ENCODE peak calls at places on chromosomes 7 and 10, in five cellular contexts. Q is lower lobe of right lung, C is left lung, J is astrocyte, R is ovary. N is an unnamed sample.

GRCh38 chr7:4837041-4837813 is 24.6 kb downstream of the PAPOLB start:
- DNase-seq in C (no peak), R (no peak), Q (peak; percentile 39), J (no peak), N (no peak)

GRCh38 chr10:49274886-49275285 is 24.1 kb upstream of the C10orf71 start:
- DNase-seq in R (no peak), J (no peak), Q (no peak), C (no peak), N (no peak)

GRCh38 chr7:120716306-120716705 is 141.6 kb downstream of the TSPAN12 start:
- DNase-seq in Q (no peak), C (no peak), J (no peak), R (no peak), N (no peak)

GRCh38 chr10:101285093-101285463 is 55.8 kb upstream of the LBX1 start:
- DNase-seq in R (no peak), Q (no peak), C (no peak), J (no peak), N (no peak)

GRCh38 chr10:131056091-131056490 is 255.4 kb downstream of the TCERG1L start:
- DNase-seq in C (no peak), Q (no peak), J (no peak), R (no peak), N (no peak)

GRCh38 chr7:132065193-132065972 is 509.0 kb upstream of the PODXL start:
- DNase-seq in Q (no peak), J (peak; percentile 97), R (peak; percentile 58), C (no peak), N (peak; percentile 96)

GRCh38 chr10:25766213-25766612 is 167.8 kb upstream of the MYO3A start:
- DNase-seq in C (no peak), R (no peak), J (no peak), Q (no peak), N (no peak)

GRCh38 chr10:19333631-19334030 is 285.0 kb downstream of the MALRD1 start:
- DNase-seq in J (peak; percentile 29), Q (no peak), R (no peak), C (no peak), N (no peak)

GRCh38 chr10:50275650-50276235 is 24.4 kb upstream of the ASAH2 start:
- DNase-seq in C (no peak), Q (peak; percentile 47), R (no peak), J (no peak), N (peak; percentile 11)

GRCh38 chr10:52170776-52171175 is 143.3 kb upstream of the DKK1 start:
- DNase-seq in Q (no peak), C (no peak), R (no peak), J (no peak), N (no peak)

GRCh38 chr10:128664729-128665128 is 538.5 kb upstream of the MKI67 start:
- DNase-seq in C (no peak), J (no peak), Q (no peak), R (no peak), N (no peak)

GRCh38 chr7:1331576-1332467 is 99.2 kb downstream of the UNCX start:
- DNase-seq in C (no peak), J (no peak), R (no peak), Q (peak; percentile 25), N (no peak)

GRCh38 chr10:12835709-12836108 is 165.8 kb downstream of the CCDC3 start:
- DNase-seq in Q (no peak), C (no peak), R (no peak), J (peak; percentile 81), N (peak; percentile 75)

GRCh38 chr7:19107392-19108147 is 9.9 kb downstream of the TWIST1 start:
- DNase-seq in J (peak; percentile 59), C (peak; percentile 68), Q (no peak), R (peak; percentile 23), N (peak; percentile 23)

GRCh38 chr10:87658383-87658795 is 1.3 kb upstream of the PAPSS2 start:
- DNase-seq in J (no peak), R (no peak), Q (no peak), C (no peak), N (no peak)

GRCh38 chr10:87659571-87660483 is at the start of gene PAPSS2:
- DNase-seq in C (peak; percentile 93), Q (peak; percentile 80), J (peak; percentile 63), R (peak; percentile 73), N (peak; percentile 37)

GRCh38 chr10:87660484-87661133 is 931 bp downstream of the PAPSS2 start:
- DNase-seq in J (peak; percentile 77), Q (no peak), C (no peak), R (peak; percentile 45), N (no peak)

GRCh38 chr10:87657370-87657769 is 2.3 kb upstream of the PAPSS2 start:
- DNase-seq in Q (no peak), J (peak; percentile 64), R (peak; percentile 41), C (no peak), N (no peak)

GRCh38 chr10:87658858-87659555 is 671 bp upstream of the PAPSS2 start:
- DNase-seq in R (no peak), C (no peak), J (no peak), Q (no peak), N (no peak)
- H3K27ac ChIP-seq in R (peak overlapping the region; percentile 87), C (peak overlapping the region; percentile 89), J (peak overlapping the region; percentile 18), Q (peak overlapping the region; percentile 89), N (peak overlapping the region; percentile 9)

GRCh38 chr10:44033008-44033407 is 351.9 kb downstream of the CXCL12 start:
- DNase-seq in Q (no peak), C (no peak), J (peak; percentile 91), R (no peak), N (no peak)

GRCh38 chr10:44032216-44032615 is 352.7 kb downstream of the CXCL12 start:
- DNase-seq in Q (no peak), C (no peak), J (no peak), R (no peak), N (no peak)

GRCh38 chr10:44030681-44031080 is 354.2 kb downstream of the CXCL12 start:
- DNase-seq in J (peak; percentile 80), R (no peak), C (no peak), Q (no peak), N (no peak)

GRCh38 chr10:44028384-44029137 is 356.3 kb downstream of the CXCL12 start:
- DNase-seq in J (no peak), C (peak; percentile 50), R (no peak), Q (no peak), N (no peak)

GRCh38 chr10:44030132-44030531 is 354.8 kb downstream of the CXCL12 start:
- DNase-seq in C (no peak), R (no peak), Q (no peak), J (no peak), N (no peak)
- TF ChIP-seq CTCF in C (no peak), R (no peak), Q (no peak), J (no peak), N (no peak)

GRCh38 chr10:58412502-58412961 is 27.3 kb downstream of the TFAM start:
- DNase-seq in C (no peak), Q (no peak), J (peak; percentile 94), R (no peak), N (no peak)
- H3K27ac ChIP-seq in C (no peak overlapping the region), Q (no peak overlapping the region), J (peak overlapping the region; percentile 43), R (no peak overlapping the region), N (no peak overlapping the region)

GRCh38 chr7:96331775-96332174 is 9.9 kb upstream of the SLC25A13 start:
- DNase-seq in J (no peak), C (no peak), R (no peak), Q (no peak), N (no peak)
- TF ChIP-seq CTCF in J (no peak), C (no peak), R (no peak), Q (no peak), N (no peak)

GRCh38 chr10:99973190-99973589 is 36.6 kb downstream of the DNMBP start:
- DNase-seq in R (no peak), J (no peak), C (no peak), Q (no peak), N (no peak)
- H3K27ac ChIP-seq in R (no peak overlapping the region), J (no peak overlapping the region), C (no peak overlapping the region), Q (no peak overlapping the region), N (peak overlapping the region; percentile 51)

N was measured in RWPE1.